ENCODE peak calls at places on chromosomes 16 and 17, in eight cellular contexts. One of them, this sample, is unnamed.

GRCh38 chr16:75053791-75054555 is 55.1 kb downstream of the ZNRF1 start:
- DNase-seq in A549: no peak
- DNase-seq in naive thymus-derived CD4-positive, alpha-beta T cell: no peak
- DNase-seq in SJSA1: no peak
- DNase-seq in right cardiac atrium: peak
- DNase-seq in body of pancreas: peak
- DNase-seq in ovary: no peak
- DNase-seq in HCT116: peak
- DNase-seq in this sample: peak

GRCh38 chr16:28130099-28131088 is 66.9 kb upstream of the GSG1L start:
- DNase-seq in body of pancreas: no peak
- DNase-seq in right cardiac atrium: peak
- DNase-seq in A549: no peak
- DNase-seq in ovary: no peak
- DNase-seq in naive thymus-derived CD4-positive, alpha-beta T cell: no peak
- DNase-seq in HCT116: no peak
- DNase-seq in SJSA1: no peak
- DNase-seq in this sample: no peak

GRCh38 chr16:77822656-77823055 is 34.3 kb downstream of the VAT1L start:
- DNase-seq in ovary: no peak
- DNase-seq in A549: no peak
- DNase-seq in HCT116: no peak
- DNase-seq in right cardiac atrium: no peak
- DNase-seq in naive thymus-derived CD4-positive, alpha-beta T cell: no peak
- DNase-seq in body of pancreas: no peak
- DNase-seq in SJSA1: no peak
- DNase-seq in this sample: no peak

GRCh38 chr17:9038380-9038779 is 17.1 kb downstream of the NTN1 start:
- DNase-seq in body of pancreas: no peak
- DNase-seq in right cardiac atrium: no peak
- DNase-seq in HCT116: no peak
- DNase-seq in A549: no peak
- DNase-seq in ovary: no peak
- DNase-seq in naive thymus-derived CD4-positive, alpha-beta T cell: no peak
- DNase-seq in SJSA1: no peak
- DNase-seq in this sample: no peak

GRCh38 chr17:72158895-72159885 is 38.4 kb downstream of the SOX9 start:
- DNase-seq in HCT116: no peak
- DNase-seq in A549: no peak
- DNase-seq in SJSA1: no peak
- DNase-seq in right cardiac atrium: peak
- DNase-seq in body of pancreas: no peak
- DNase-seq in ovary: no peak
- DNase-seq in naive thymus-derived CD4-positive, alpha-beta T cell: no peak
- DNase-seq in this sample: no peak

GRCh38 chr16:77788196-77789084 is at the start of gene VAT1L:
- DNase-seq in A549: peak
- DNase-seq in HCT116: no peak
- DNase-seq in ovary: no peak
- DNase-seq in SJSA1: peak
- DNase-seq in body of pancreas: no peak
- DNase-seq in right cardiac atrium: peak
- DNase-seq in naive thymus-derived CD4-positive, alpha-beta T cell: no peak
- DNase-seq in this sample: no peak

GRCh38 chr16:57042157-57043111 is 49.9 kb upstream of the CPNE2 start:
- DNase-seq in body of pancreas: no peak
- DNase-seq in ovary: no peak
- DNase-seq in A549: no peak
- DNase-seq in right cardiac atrium: no peak
- DNase-seq in naive thymus-derived CD4-positive, alpha-beta T cell: peak
- DNase-seq in HCT116: no peak
- DNase-seq in SJSA1: no peak
- DNase-seq in this sample: no peak

GRCh38 chr16:77514500-77515225 is 79.8 kb upstream of the ADAMTS18 start:
- DNase-seq in A549: no peak
- DNase-seq in body of pancreas: no peak
- DNase-seq in right cardiac atrium: no peak
- DNase-seq in HCT116: no peak
- DNase-seq in naive thymus-derived CD4-positive, alpha-beta T cell: no peak
- DNase-seq in ovary: no peak
- DNase-seq in SJSA1: no peak
- DNase-seq in this sample: no peak

GRCh38 chr16:57303910-57304168 is 19.4 kb upstream of the PLLP start:
- DNase-seq in A549: no peak
- DNase-seq in body of pancreas: no peak
- DNase-seq in SJSA1: no peak
- DNase-seq in naive thymus-derived CD4-positive, alpha-beta T cell: no peak
- DNase-seq in right cardiac atrium: no peak
- DNase-seq in ovary: no peak
- DNase-seq in HCT116: no peak
- DNase-seq in this sample: no peak

GRCh38 chr16:31711344-31711845 is 162.2 kb upstream of the ZNF267 start:
- DNase-seq in HCT116: no peak
- DNase-seq in right cardiac atrium: no peak
- DNase-seq in ovary: no peak
- DNase-seq in SJSA1: no peak
- DNase-seq in A549: no peak
- DNase-seq in naive thymus-derived CD4-positive, alpha-beta T cell: no peak
- DNase-seq in body of pancreas: no peak
- DNase-seq in this sample: no peak

GRCh38 chr16:10594312-10594950 is 14.0 kb upstream of the EMP2 start:
- DNase-seq in right cardiac atrium: no peak
- DNase-seq in A549: no peak
- DNase-seq in SJSA1: no peak
- DNase-seq in naive thymus-derived CD4-positive, alpha-beta T cell: no peak
- DNase-seq in body of pancreas: no peak
- DNase-seq in ovary: no peak
- DNase-seq in HCT116: no peak
- DNase-seq in this sample: peak

GRCh38 chr17:18233803-18234518 is 8.5 kb downstream of the LLGL1 start:
- DNase-seq in HCT116: no peak
- DNase-seq in SJSA1: no peak
- DNase-seq in A549: no peak
- DNase-seq in body of pancreas: no peak
- DNase-seq in ovary: no peak
- DNase-seq in naive thymus-derived CD4-positive, alpha-beta T cell: no peak
- DNase-seq in right cardiac atrium: no peak
- DNase-seq in this sample: no peak

GRCh38 chr16:106623-107324 is 28.7 kb downstream of the MPG start:
- DNase-seq in SJSA1: peak
- DNase-seq in right cardiac atrium: peak
- DNase-seq in ovary: peak
- DNase-seq in body of pancreas: peak
- DNase-seq in naive thymus-derived CD4-positive, alpha-beta T cell: peak
- DNase-seq in HCT116: peak
- DNase-seq in A549: peak
- DNase-seq in this sample: peak

GRCh38 chr16:85900031-85900792 is 1.2 kb downstream of the IRF8 start:
- DNase-seq in naive thymus-derived CD4-positive, alpha-beta T cell: no peak
- DNase-seq in SJSA1: no peak
- DNase-seq in body of pancreas: no peak
- DNase-seq in right cardiac atrium: no peak
- DNase-seq in HCT116: no peak
- DNase-seq in A549: no peak
- DNase-seq in ovary: no peak
- DNase-seq in this sample: no peak

GRCh38 chr17:14381606-14382005 is 80.7 kb downstream of the HS3ST3B1 start:
- DNase-seq in body of pancreas: no peak
- DNase-seq in naive thymus-derived CD4-positive, alpha-beta T cell: no peak
- DNase-seq in HCT116: no peak
- DNase-seq in ovary: no peak
- DNase-seq in SJSA1: no peak
- DNase-seq in right cardiac atrium: no peak
- DNase-seq in A549: no peak
- DNase-seq in this sample: no peak

GRCh38 chr17:82697808-82698064 is 762 bp downstream of the RAB40B start:
- DNase-seq in ovary: no peak
- DNase-seq in A549: no peak
- DNase-seq in body of pancreas: no peak
- DNase-seq in SJSA1: no peak
- DNase-seq in HCT116: no peak
- DNase-seq in right cardiac atrium: no peak
- DNase-seq in naive thymus-derived CD4-positive, alpha-beta T cell: peak
- DNase-seq in this sample: no peak
- H3K27ac ChIP-seq in ovary: no peak
- H3K27ac ChIP-seq in A549: peak
- H3K27ac ChIP-seq in body of pancreas: no peak
- H3K27ac ChIP-seq in SJSA1: no peak
- H3K27ac ChIP-seq in HCT116: no peak
- H3K27ac ChIP-seq in right cardiac atrium: no peak
- H3K27ac ChIP-seq in naive thymus-derived CD4-positive, alpha-beta T cell: peak
- H3K27ac ChIP-seq in this sample: no peak

DNA sequence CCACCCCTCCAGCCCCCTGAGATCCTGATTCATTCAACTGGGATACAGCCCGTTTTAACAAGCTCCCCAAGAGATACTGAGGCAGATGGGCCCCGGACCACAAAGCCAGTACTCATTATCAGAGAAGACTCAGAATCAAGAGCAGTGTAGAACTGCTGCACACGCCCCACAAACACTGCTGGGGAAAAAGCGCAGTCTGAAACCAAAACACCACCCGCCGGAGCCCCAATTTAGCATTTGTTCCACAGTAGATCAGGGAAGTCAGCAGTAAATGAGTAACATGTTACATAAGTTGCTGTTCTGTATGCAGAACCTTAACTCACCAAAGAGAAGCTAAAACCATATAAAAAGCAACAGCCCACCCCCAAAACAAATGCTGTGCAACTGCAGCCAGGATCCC is 123.6 kb downstream of the CDYL2 start:
- DNase-seq in ovary: no peak
- DNase-seq in A549: no peak
- DNase-seq in naive thymus-derived CD4-positive, alpha-beta T cell: no peak
- DNase-seq in body of pancreas: no peak
- DNase-seq in right cardiac atrium: no peak
- DNase-seq in SJSA1: no peak
- DNase-seq in HCT116: no peak
- DNase-seq in this sample: no peak
- H3K27ac ChIP-seq in ovary: no peak
- H3K27ac ChIP-seq in A549: no peak
- H3K27ac ChIP-seq in naive thymus-derived CD4-positive, alpha-beta T cell: no peak
- H3K27ac ChIP-seq in body of pancreas: no peak
- H3K27ac ChIP-seq in right cardiac atrium: no peak
- H3K27ac ChIP-seq in SJSA1: no peak
- H3K27ac ChIP-seq in HCT116: no peak
- H3K27ac ChIP-seq in this sample: no peak

GRCh38 chr16:53078247-53078646 is 23.5 kb downstream of the CHD9 start:
- DNase-seq in A549: no peak
- DNase-seq in right cardiac atrium: no peak
- DNase-seq in HCT116: no peak
- DNase-seq in SJSA1: no peak
- DNase-seq in body of pancreas: no peak
- DNase-seq in ovary: no peak
- DNase-seq in naive thymus-derived CD4-positive, alpha-beta T cell: no peak
- DNase-seq in this sample: no peak

GRCh38 chr16:53081686-53082407 is 27.1 kb downstream of the CHD9 start:
- DNase-seq in naive thymus-derived CD4-positive, alpha-beta T cell: no peak
- DNase-seq in A549: no peak
- DNase-seq in body of pancreas: no peak
- DNase-seq in HCT116: no peak
- DNase-seq in ovary: no peak
- DNase-seq in SJSA1: no peak
- DNase-seq in right cardiac atrium: peak
- DNase-seq in this sample: no peak

GRCh38 chr16:53080345-53081031 is 25.7 kb downstream of the CHD9 start:
- DNase-seq in HCT116: no peak
- DNase-seq in ovary: peak
- DNase-seq in SJSA1: peak
- DNase-seq in right cardiac atrium: peak
- DNase-seq in A549: peak
- DNase-seq in naive thymus-derived CD4-positive, alpha-beta T cell: no peak
- DNase-seq in body of pancreas: peak
- DNase-seq in this sample: no peak

GRCh38 chr16:53081032-53081424 is 26.2 kb downstream of the CHD9 start:
- DNase-seq in A549: no peak
- DNase-seq in HCT116: no peak
- DNase-seq in SJSA1: no peak
- DNase-seq in naive thymus-derived CD4-positive, alpha-beta T cell: no peak
- DNase-seq in body of pancreas: no peak
- DNase-seq in right cardiac atrium: no peak
- DNase-seq in ovary: no peak
- DNase-seq in this sample: no peak

DNA sequence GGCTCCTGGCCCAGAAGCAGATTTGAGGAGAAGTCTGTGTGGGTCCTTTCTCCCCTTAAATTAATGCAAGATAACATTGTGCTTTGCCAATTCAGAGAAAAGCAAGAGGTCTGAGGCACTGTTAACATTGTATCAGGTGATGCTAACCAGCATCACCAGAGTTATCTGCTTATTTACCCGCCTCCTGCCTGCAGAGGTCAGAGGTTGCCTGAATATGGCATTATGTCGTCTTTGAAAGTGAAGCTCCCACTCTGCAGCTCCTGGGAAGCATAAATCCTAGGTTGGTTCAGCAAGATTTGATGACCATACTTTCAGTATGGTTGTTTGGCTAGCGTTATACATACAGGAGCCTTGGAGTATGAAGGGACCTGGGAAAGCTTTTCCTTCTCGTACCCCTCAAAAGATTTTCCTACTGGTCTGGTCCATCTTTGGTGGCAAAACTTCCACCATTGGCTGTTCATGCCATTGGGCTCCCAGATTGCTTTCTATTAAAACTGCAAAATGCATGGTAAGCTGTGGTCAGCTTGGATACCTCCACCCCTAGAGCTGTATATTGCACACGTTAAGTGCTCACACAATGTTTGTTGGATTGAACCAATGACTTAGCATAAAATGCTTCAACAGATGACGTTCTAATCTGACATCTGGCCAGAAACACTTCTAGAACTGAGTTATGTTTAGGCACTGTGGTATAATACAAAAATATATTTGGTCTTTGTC is 24.1 kb downstream of the CHD9 start:
- DNase-seq in ovary: no peak
- DNase-seq in HCT116: no peak
- DNase-seq in body of pancreas: no peak
- DNase-seq in A549: no peak
- DNase-seq in right cardiac atrium: no peak
- DNase-seq in SJSA1: no peak
- DNase-seq in naive thymus-derived CD4-positive, alpha-beta T cell: no peak
- DNase-seq in this sample: no peak
- H3K27ac ChIP-seq in ovary: no peak
- H3K27ac ChIP-seq in HCT116: no peak
- H3K27ac ChIP-seq in body of pancreas: no peak
- H3K27ac ChIP-seq in A549: peak
- H3K27ac ChIP-seq in right cardiac atrium: no peak
- H3K27ac ChIP-seq in SJSA1: no peak
- H3K27ac ChIP-seq in naive thymus-derived CD4-positive, alpha-beta T cell: no peak
- H3K27ac ChIP-seq in this sample: no peak

DNA sequence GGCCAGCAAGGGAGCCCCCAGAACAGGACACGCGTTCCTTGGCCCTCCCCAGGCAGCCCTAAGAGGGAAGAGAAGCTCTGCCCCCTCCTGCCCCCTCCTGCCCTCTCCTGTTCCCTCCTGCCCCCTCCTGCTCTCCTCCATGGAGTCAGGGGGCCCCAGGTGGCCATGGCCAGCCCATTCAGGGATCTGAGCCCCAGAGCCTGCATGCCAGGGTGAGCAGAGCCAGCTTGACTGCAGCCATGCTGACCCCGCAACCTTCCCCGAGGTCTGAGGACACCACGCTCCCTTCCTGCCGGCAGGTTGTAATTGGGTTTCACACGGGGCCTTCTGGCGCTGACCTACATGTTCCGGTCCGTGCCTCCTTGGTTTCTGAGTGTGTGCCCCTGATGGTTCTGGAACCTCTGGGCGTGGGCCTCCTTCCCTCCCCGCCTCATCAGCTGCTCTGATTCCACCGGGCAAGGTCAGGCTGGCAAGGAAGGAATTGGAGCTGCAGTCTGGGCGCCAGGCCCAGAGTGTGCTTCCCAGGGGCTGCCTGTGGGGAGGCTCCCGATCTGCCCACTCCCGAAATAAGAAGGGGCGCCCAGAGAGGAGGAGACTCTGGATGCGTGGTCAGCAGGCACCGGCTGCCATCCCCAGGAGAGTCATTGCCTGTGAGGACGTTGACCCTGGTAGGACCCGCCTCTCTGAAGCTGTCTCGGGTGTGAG is 23.7 kb upstream of the NPTX1 start:
- DNase-seq in ovary: no peak
- DNase-seq in naive thymus-derived CD4-positive, alpha-beta T cell: no peak
- DNase-seq in A549: no peak
- DNase-seq in right cardiac atrium: no peak
- DNase-seq in body of pancreas: no peak
- DNase-seq in HCT116: no peak
- DNase-seq in SJSA1: no peak
- DNase-seq in this sample: no peak
- H3K27ac ChIP-seq in ovary: no peak
- H3K27ac ChIP-seq in naive thymus-derived CD4-positive, alpha-beta T cell: no peak
- H3K27ac ChIP-seq in A549: peak
- H3K27ac ChIP-seq in right cardiac atrium: no peak
- H3K27ac ChIP-seq in body of pancreas: no peak
- H3K27ac ChIP-seq in HCT116: no peak
- H3K27ac ChIP-seq in SJSA1: no peak
- H3K27ac ChIP-seq in this sample: no peak

This sample was measured in PC-9.